ENCODE peak calls at places on chromosomes 4 and X, in eight cellular contexts. V is anterior cingulate cortex, L is NCI-H510A treated with DMSO at 0.1 percent for 48 hours, X is mucosa of gallbladder, G is left ventricle myocardium superior, P is NCI-H748 treated with DMSO at 0.1 percent for 48 hours, E is Daoy, T is WERI-Rb-1. Z is an unnamed sample.

GRCh38 chrX:113400193-113400704 is 559.6 kb upstream of the AMOT start:
- DNase-seq in V (no peak), L (no peak), X (no peak), G (no peak), P (no peak), E (no peak), T (no peak), Z (no peak)

GRCh38 chr4:89158884-89159503 is 47.7 kb downstream of the TIGD2 start:
- DNase-seq in V (no peak), L (peak), X (no peak), G (no peak), P (peak), E (no peak), T (no peak), Z (no peak)

GRCh38 chr4:19400820-19401219 is 850.9 kb upstream of the SLIT2 start:
- DNase-seq in V (no peak), L (no peak), X (no peak), G (no peak), P (no peak), E (no peak), T (no peak), Z (no peak)

GRCh38 chr4:71396382-71396781 is 57.6 kb downstream of the SLC4A4 start:
- DNase-seq in V (no peak), L (no peak), X (no peak), G (no peak), P (no peak), E (peak), T (no peak), Z (no peak)

GRCh38 chrX:2316534-2316933 is 184.2 kb downstream of the DHRSX start:
- DNase-seq in V (no peak), L (no peak), X (no peak), G (no peak), P (no peak), E (no peak), T (no peak), Z (no peak)

GRCh38 chr4:28921886-28922285 is 1798.3 kb upstream of the PCDH7 start:
- DNase-seq in V (no peak), L (no peak), X (no peak), G (no peak), P (no peak), E (no peak), T (no peak), Z (no peak)

GRCh38 chr4:130812117-130812765 is 1716.3 kb downstream of the C4orf33 start:
- DNase-seq in V (no peak), L (no peak), X (no peak), G (no peak), P (no peak), E (no peak), T (no peak), Z (no peak)

GRCh38 chr4:42359686-42360085 is 37.6 kb upstream of the SHISA3 start:
- DNase-seq in V (no peak), L (no peak), X (no peak), G (no peak), P (no peak), E (no peak), T (no peak), Z (no peak)

GRCh38 chr4:118732591-118733330 is 47.6 kb downstream of the METTL14 start:
- DNase-seq in V (no peak), L (no peak), X (no peak), G (no peak), P (no peak), E (no peak), T (no peak), Z (no peak)

GRCh38 chrX:45011131-45011530 is 138.1 kb downstream of the KDM6A start:
- DNase-seq in V (no peak), L (no peak), X (no peak), G (no peak), P (no peak), E (peak), T (no peak), Z (no peak)

GRCh38 chrX:119692241-119693031 is 532 bp downstream of the SEPTIN6 start:
- DNase-seq in V (peak), L (peak), X (no peak), G (peak), P (peak), E (peak), T (peak), Z (peak)

GRCh38 chrX:81259714-81260395 is 58.0 kb downstream of the SH3BGRL start:
- DNase-seq in V (no peak), L (no peak), X (no peak), G (no peak), P (no peak), E (no peak), T (no peak), Z (no peak)

GRCh38 chr4:102825261-102826071 is 1.9 kb downstream of the UBE2D3 start:
- DNase-seq in V (no peak), L (peak), X (peak), G (no peak), P (no peak), E (peak), T (no peak), Z (no peak)

GRCh38 chr4:70816894-70817293 is 22.8 kb downstream of the GRSF1 start:
- DNase-seq in V (no peak), L (no peak), X (no peak), G (no peak), P (no peak), E (no peak), T (no peak), Z (no peak)

GRCh38 chr4:175536852-175537453 is 275.1 kb downstream of the GPM6A start:
- DNase-seq in V (no peak), L (peak), X (no peak), G (no peak), P (peak), E (peak), T (no peak), Z (no peak)

GRCh38 chr4:186554485-186554884 is 882 bp downstream of the MTNR1A start:
- DNase-seq in V (no peak), L (peak), X (peak), G (no peak), P (peak), E (peak), T (no peak), Z (no peak)

GRCh38 chrX:18985186-18985435 is 1.2 kb upstream of the PHKA2 start:
- DNase-seq in V (no peak), L (no peak), X (no peak), G (no peak), P (no peak), E (no peak), T (no peak), Z (no peak)

GRCh38 chrX:19332983-19333382 is 10.7 kb upstream of the PDHA1 start:
- DNase-seq in V (peak), L (peak), X (no peak), G (peak), P (no peak), E (peak), T (no peak), Z (peak)

GRCh38 chr4:180596888-180597483 is 1646.2 kb upstream of the TENM3 start:
- DNase-seq in V (no peak), L (no peak), X (no peak), G (no peak), P (no peak), E (no peak), T (no peak), Z (no peak)

GRCh38 chrX:82208976-82209375 is 1007.1 kb downstream of the SH3BGRL start:
- DNase-seq in V (no peak), L (no peak), X (no peak), G (no peak), P (peak), E (no peak), T (no peak), Z (no peak)

GRCh38 chr4:86848732-86849617 is at the start of gene SLC10A6:
- DNase-seq in V (no peak), L (no peak), X (no peak), G (no peak), P (no peak), E (no peak), T (no peak), Z (no peak)

GRCh38 chrX:8721536-8721935 is 10.4 kb downstream of the ANOS1 start:
- DNase-seq in V (no peak), L (peak), X (no peak), G (no peak), P (no peak), E (no peak), T (no peak), Z (no peak)

GRCh38 chr4:1466034-1466960 is 60.1 kb upstream of the NKX1-1 start:
- DNase-seq in V (no peak), L (no peak), X (no peak), G (no peak), P (no peak), E (no peak), T (peak), Z (no peak)